ENCODE peak calls at places on chromosomes 12 and 14, in seven cellular contexts. One of them, this sample, is unnamed.

GRCh38 chr14:74574706-74575105 is 37.3 kb downstream of the LTBP2 start:
- DNase-seq in cardiac fibroblast: no peak
- DNase-seq in mucosa of descending colon: no peak
- DNase-seq in AML-193: no peak
- DNase-seq in GM06990: no peak
- DNase-seq in mucosa of gallbladder: no peak
- DNase-seq in esophagus muscularis mucosa: no peak
- DNase-seq in this sample: no peak

GRCh38 chr12:6295187-6295811 is 15.2 kb upstream of the PLEKHG6 start:
- DNase-seq in cardiac fibroblast: peak
- DNase-seq in mucosa of descending colon: peak
- DNase-seq in AML-193: no peak
- DNase-seq in GM06990: no peak
- DNase-seq in mucosa of gallbladder: peak
- DNase-seq in esophagus muscularis mucosa: no peak
- DNase-seq in this sample: no peak

GRCh38 chr12:111868676-111869588 is 26.9 kb downstream of the MAPKAPK5 start:
- DNase-seq in cardiac fibroblast: no peak
- DNase-seq in mucosa of descending colon: no peak
- DNase-seq in AML-193: no peak
- DNase-seq in GM06990: no peak
- DNase-seq in mucosa of gallbladder: no peak
- DNase-seq in esophagus muscularis mucosa: no peak
- DNase-seq in this sample: no peak

GRCh38 chr12:117069926-117070900 is 29.0 kb downstream of the TESC start:
- DNase-seq in cardiac fibroblast: no peak
- DNase-seq in mucosa of descending colon: no peak
- DNase-seq in AML-193: peak
- DNase-seq in GM06990: no peak
- DNase-seq in mucosa of gallbladder: no peak
- DNase-seq in esophagus muscularis mucosa: no peak
- DNase-seq in this sample: no peak

GRCh38 chr14:39731912-39732311 is 299.7 kb upstream of the FBXO33 start:
- DNase-seq in cardiac fibroblast: no peak
- DNase-seq in mucosa of descending colon: no peak
- DNase-seq in AML-193: peak
- DNase-seq in GM06990: no peak
- DNase-seq in mucosa of gallbladder: no peak
- DNase-seq in esophagus muscularis mucosa: no peak
- DNase-seq in this sample: no peak

GRCh38 chr12:18655351-18655750 is 82.5 kb downstream of the PLCZ1 start:
- DNase-seq in cardiac fibroblast: no peak
- DNase-seq in mucosa of descending colon: no peak
- DNase-seq in AML-193: no peak
- DNase-seq in GM06990: no peak
- DNase-seq in mucosa of gallbladder: no peak
- DNase-seq in esophagus muscularis mucosa: no peak
- DNase-seq in this sample: no peak

GRCh38 chr12:29041621-29042020 is 107.5 kb upstream of the FAR2 start:
- DNase-seq in cardiac fibroblast: peak
- DNase-seq in mucosa of descending colon: no peak
- DNase-seq in AML-193: no peak
- DNase-seq in GM06990: no peak
- DNase-seq in mucosa of gallbladder: no peak
- DNase-seq in esophagus muscularis mucosa: no peak
- DNase-seq in this sample: no peak

GRCh38 chr14:90903101-90903500 is 86.9 kb upstream of the TTC7B start:
- DNase-seq in cardiac fibroblast: peak
- DNase-seq in mucosa of descending colon: no peak
- DNase-seq in AML-193: peak
- DNase-seq in GM06990: peak
- DNase-seq in mucosa of gallbladder: peak
- DNase-seq in esophagus muscularis mucosa: no peak
- DNase-seq in this sample: no peak

GRCh38 chr12:530308-530707 is 70.6 kb downstream of the B4GALNT3 start:
- DNase-seq in cardiac fibroblast: no peak
- DNase-seq in mucosa of descending colon: no peak
- DNase-seq in AML-193: no peak
- DNase-seq in GM06990: no peak
- DNase-seq in mucosa of gallbladder: no peak
- DNase-seq in esophagus muscularis mucosa: no peak
- DNase-seq in this sample: no peak

GRCh38 chr14:24394275-24394674 is 4.5 kb upstream of the NYNRIN start:
- DNase-seq in cardiac fibroblast: no peak
- DNase-seq in mucosa of descending colon: no peak
- DNase-seq in AML-193: peak
- DNase-seq in GM06990: no peak
- DNase-seq in mucosa of gallbladder: no peak
- DNase-seq in esophagus muscularis mucosa: no peak
- DNase-seq in this sample: no peak

GRCh38 chr14:68506021-68506644 is 286.7 kb downstream of the ZFP36L1 start:
- DNase-seq in cardiac fibroblast: peak
- DNase-seq in mucosa of descending colon: no peak
- DNase-seq in AML-193: no peak
- DNase-seq in GM06990: no peak
- DNase-seq in mucosa of gallbladder: no peak
- DNase-seq in esophagus muscularis mucosa: no peak
- DNase-seq in this sample: no peak

GRCh38 chr12:113059071-113059595 is 2.6 kb downstream of the DTX1 start:
- DNase-seq in cardiac fibroblast: no peak
- DNase-seq in mucosa of descending colon: no peak
- DNase-seq in AML-193: no peak
- DNase-seq in GM06990: no peak
- DNase-seq in mucosa of gallbladder: no peak
- DNase-seq in esophagus muscularis mucosa: no peak
- DNase-seq in this sample: no peak

GRCh38 chr12:18886962-18887361 is 149.0 kb downstream of the CAPZA3 start:
- DNase-seq in cardiac fibroblast: no peak
- DNase-seq in mucosa of descending colon: no peak
- DNase-seq in AML-193: no peak
- DNase-seq in GM06990: no peak
- DNase-seq in mucosa of gallbladder: no peak
- DNase-seq in esophagus muscularis mucosa: no peak
- DNase-seq in this sample: no peak

GRCh38 chr14:67680121-67680602 is 5.7 kb upstream of the VTI1B start:
- DNase-seq in cardiac fibroblast: peak
- DNase-seq in mucosa of descending colon: no peak
- DNase-seq in AML-193: no peak
- DNase-seq in GM06990: peak
- DNase-seq in mucosa of gallbladder: no peak
- DNase-seq in esophagus muscularis mucosa: no peak
- DNase-seq in this sample: no peak

This sample was measured in vagina.